ENCODE peak calls at places on chromosomes 3 and 15, in four cellular contexts. N is Panc1, I is HepG2, W is K562. V is an unnamed sample.

GRCh38 chr3:45054196-45054857 is 28.2 kb downstream of the CLEC3B start:
- DNase-seq in N (no peak), I (no peak), W (no peak), V (no peak)

GRCh38 chr3:15273214-15273613 is 59.2 kb downstream of the SH3BP5 start:
- DNase-seq in N (no peak), I (no peak), W (no peak), V (no peak)

GRCh38 chr3:149667576-149667975 is 9.8 kb upstream of the WWTR1 start:
- DNase-seq in N (no peak), I (no peak), W (no peak), V (no peak)

GRCh38 chr15:75721462-75721922 is 8.8 kb upstream of the CSPG4 start:
- DNase-seq in N (no peak), I (no peak), W (no peak), V (no peak)

GRCh38 chr3:146128939-146129338 is 32.0 kb downstream of the PLOD2 start:
- DNase-seq in N (no peak), I (no peak), W (no peak), V (no peak)

GRCh38 chr3:123941150-123941941 is 19.7 kb downstream of the CCDC14 start:
- DNase-seq in N (no peak), I (no peak), W (no peak), V (no peak)

GRCh38 chr3:19485267-19485666 is 337.0 kb downstream of the KCNH8 start:
- DNase-seq in N (no peak), I (no peak), W (no peak), V (no peak)

GRCh38 chr15:85316244-85316934 is 64.0 kb upstream of the AKAP13 start:
- DNase-seq in N (no peak), I (peak; percentile 14), W (no peak), V (peak; percentile 18)

GRCh38 chr15:65801229-65801813 is 9.2 kb upstream of the DENND4A start:
- DNase-seq in N (no peak), I (peak; percentile 43), W (no peak), V (no peak)

GRCh38 chr15:64464271-64465005 is 4.1 kb downstream of the ZNF609 start:
- DNase-seq in N (no peak), I (no peak), W (no peak), V (no peak)

GRCh38 chr15:41020311-41020710 is 67.0 kb downstream of the CHAC1 start:
- DNase-seq in N (no peak), I (no peak), W (no peak), V (no peak)

GRCh38 chr3:30660128-30660525 is 53.7 kb downstream of the TGFBR2 start:
- DNase-seq in N (no peak), I (no peak), W (no peak), V (no peak)

GRCh38 chr3:37221407-37221806 is 47.0 kb upstream of the LRRFIP2 start:
- DNase-seq in N (no peak), I (peak; percentile 89), W (no peak), V (peak; percentile 80)

GRCh38 chr15:98878172-98878571 is 129.4 kb downstream of the PGPEP1L start:
- DNase-seq in N (no peak), I (no peak), W (no peak), V (no peak)
- TF ChIP-seq TCF7L2 in N (no peak), I (no peak), W (no peak), V (no peak)

DNA sequence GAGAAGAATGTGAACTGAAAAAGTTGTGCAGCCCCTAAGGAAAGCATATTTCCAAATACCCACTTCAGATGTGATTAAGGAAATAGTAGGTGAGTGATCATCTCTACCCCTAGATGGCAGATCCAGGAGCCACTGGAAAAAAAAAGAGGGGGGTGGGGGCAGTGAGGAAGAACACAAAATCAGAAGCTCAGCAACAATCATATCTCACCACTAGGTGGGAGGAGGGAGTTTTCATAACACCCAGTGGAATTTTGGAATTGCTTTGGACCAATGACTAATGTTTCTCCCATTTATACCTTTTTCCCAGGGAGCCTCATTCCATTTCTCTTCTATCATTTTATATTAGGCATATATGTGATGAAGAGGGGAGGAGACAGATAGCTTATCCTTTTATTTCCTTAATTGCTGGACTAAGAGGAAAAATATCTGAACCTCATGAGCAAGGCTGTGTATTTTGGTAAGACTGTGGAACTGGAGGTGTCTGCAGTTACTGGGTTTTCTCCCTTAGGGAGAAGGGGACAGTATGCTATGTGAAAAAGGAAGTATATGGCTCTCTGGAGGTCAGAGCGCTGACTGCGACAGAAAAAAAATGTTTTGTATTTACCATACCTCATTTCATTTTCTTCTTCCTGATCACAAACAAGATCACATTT is 363.4 kb downstream of the GAP43 start:
- DNase-seq in N (no peak), I (peak; percentile 46), W (peak; percentile 58), V (peak; percentile 62)
- TF ChIP-seq TCF7L2 in N (no peak), I (no peak), W (no peak), V (no peak)

DNA sequence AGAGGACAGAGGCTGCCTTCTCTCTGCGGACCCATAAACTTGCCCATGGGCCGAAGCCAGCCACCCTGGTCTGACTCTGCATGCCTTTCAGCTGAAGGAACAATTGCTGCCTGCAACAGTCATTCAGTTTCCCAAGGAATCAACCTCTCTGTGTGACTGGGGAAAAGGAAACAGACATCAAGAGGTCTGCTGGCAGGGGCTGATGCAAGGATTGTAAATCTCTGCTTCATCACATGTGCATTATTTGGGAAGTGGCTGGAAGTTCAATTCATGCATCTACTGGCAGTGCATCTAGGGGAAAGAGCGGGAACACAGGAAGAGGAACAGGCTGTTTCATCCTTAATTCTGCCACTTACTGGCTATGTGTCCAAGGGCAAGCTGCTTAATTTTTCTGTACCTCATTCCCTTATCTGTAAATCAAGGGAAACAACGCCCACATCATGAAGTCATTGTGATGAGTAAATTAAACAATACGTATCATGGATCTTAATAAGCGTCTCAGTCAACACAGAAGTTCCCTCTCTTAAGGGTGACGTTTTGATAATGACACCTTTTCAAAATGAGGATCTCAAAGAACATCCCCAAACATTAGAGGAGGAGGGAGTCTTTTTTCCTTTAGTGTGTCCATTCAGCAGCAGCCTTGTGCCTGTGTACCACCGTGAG is 17.4 kb upstream of the ADPGK start:
- DNase-seq in N (no peak), I (no peak), W (no peak), V (no peak)
- TF ChIP-seq TCF7L2 in N (no peak), I (no peak), W (no peak), V (no peak)

GRCh38 chr3:167493240-167493639 is 19.4 kb upstream of the SERPINI2 start:
- DNase-seq in N (no peak), I (peak; percentile 22), W (no peak), V (peak; percentile 36)

GRCh38 chr3:167489571-167489970 is 15.7 kb upstream of the SERPINI2 start:
- DNase-seq in N (no peak), I (no peak), W (no peak), V (no peak)

GRCh38 chr3:167483708-167484475 is 10.1 kb upstream of the SERPINI2 start:
- DNase-seq in N (no peak), I (no peak), W (no peak), V (no peak)

GRCh38 chr3:167491626-167492025 is 17.8 kb upstream of the SERPINI2 start:
- DNase-seq in N (no peak), I (no peak), W (no peak), V (no peak)

GRCh38 chr3:167487556-167487955 is 13.7 kb upstream of the SERPINI2 start:
- DNase-seq in N (no peak), I (no peak), W (no peak), V (no peak)
- TF ChIP-seq TCF7L2 in N (no peak), I (no peak), W (no peak), V (no peak)

GRCh38 chr3:185936814-185937688 is 763 bp downstream of the TRA2B start:
- DNase-seq in N (peak; percentile 46), I (peak; percentile 64), W (peak; percentile 79), V (peak; percentile 68)
- TF ChIP-seq TCF7L2 in N (peak; percentile 82), I (no peak), W (no peak), V (peak; percentile 67)

GRCh38 chr3:23566499-23566898 is 239.3 kb upstream of the UBE2E1 start:
- DNase-seq in N (no peak), I (no peak), W (no peak), V (no peak)
- TF ChIP-seq TCF7L2 in N (no peak), I (no peak), W (no peak), V (no peak)